ENCODE peak calls at places on chromosome 11, in six cellular contexts. Z is endothelial cell of umbilical vein, C is ovary, O is esophagus squamous epithelium, M is upper lobe of right lung, H is astrocyte of the cerebellum. Y is an unnamed sample.

GRCh38 chr11:92632510-92632909 is 336.9 kb upstream of the MTNR1B start:
- DNase-seq in H (no peak), O (no peak), Z (no peak), M (no peak), C (no peak), Y (no peak)

GRCh38 chr11:115496892-115497291 is 7.3 kb downstream of the CADM1 start:
- DNase-seq in C (no peak), O (no peak), H (no peak), M (no peak), Z (no peak), Y (no peak)

GRCh38 chr11:75265851-75266531 is 25.4 kb downstream of the TPBGL start:
- DNase-seq in C (peak), O (no peak), H (no peak), Z (no peak), M (peak), Y (no peak)

GRCh38 chr11:10486161-10486840 is 31.2 kb downstream of the AMPD3 start:
- DNase-seq in C (no peak), M (no peak), H (no peak), Z (no peak), O (no peak), Y (no peak)

GRCh38 chr11:44424841-44425240 is 114.9 kb upstream of the ALX4 start:
- DNase-seq in H (no peak), C (no peak), M (no peak), Z (no peak), O (no peak), Y (no peak)

GRCh38 chr11:22234743-22235142 is 41.9 kb downstream of the ANO5 start:
- DNase-seq in C (no peak), Z (no peak), H (no peak), O (no peak), M (no peak), Y (no peak)

GRCh38 chr11:65078151-65078550 is 5.7 kb downstream of the CDCA5 start:
- DNase-seq in O (no peak), H (no peak), M (peak), Z (peak), C (no peak), Y (peak)

GRCh38 chr11:8363924-8364323 is 100.2 kb upstream of the LMO1 start:
- DNase-seq in M (peak), H (no peak), Z (no peak), C (no peak), O (no peak), Y (no peak)

GRCh38 chr11:100753562-100753961 is 66.5 kb downstream of the ARHGAP42 start:
- DNase-seq in M (no peak), C (no peak), H (no peak), Z (no peak), O (no peak), Y (no peak)

GRCh38 chr11:36431429-36432092 is 78.5 kb downstream of the TRAF6 start:
- DNase-seq in M (no peak), H (peak), O (no peak), Z (peak), C (peak), Y (peak)

GRCh38 chr11:33371049-33371448 is 113.9 kb downstream of the HIPK3 start:
- DNase-seq in O (no peak), Z (no peak), H (no peak), C (no peak), M (no peak), Y (no peak)

GRCh38 chr11:47566166-47566546 is 757 bp downstream of the PTPMT1 start:
- DNase-seq in H (no peak), C (no peak), M (no peak), Z (no peak), O (no peak), Y (no peak)

GRCh38 chr11:58730507-58731089 is 1.1 kb downstream of the GLYAT start:
- DNase-seq in Z (no peak), M (no peak), C (no peak), H (no peak), O (no peak), Y (no peak)

GRCh38 chr11:119504366-119504765 is 81.4 kb upstream of the THY1 start:
- DNase-seq in H (no peak), Z (no peak), M (no peak), C (no peak), O (no peak), Y (no peak)

GRCh38 chr11:110362916-110363574 is 66.6 kb upstream of the RDX start:
- DNase-seq in O (no peak), C (no peak), Z (peak), H (no peak), M (no peak), Y (no peak)

GRCh38 chr11:47858169-47858543 is 10.0 kb upstream of the NUP160 start:
- DNase-seq in C (no peak), M (no peak), H (peak), Z (peak), O (no peak), Y (peak)

GRCh38 chr11:130940706-130941105 is 24.4 kb upstream of the SNX19 start:
- DNase-seq in M (no peak), C (no peak), O (no peak), H (no peak), Z (no peak), Y (no peak)

GRCh38 chr11:1119282-1120146 is 38.2 kb upstream of the MUC5AC start:
- DNase-seq in O (no peak), M (peak), Z (no peak), H (no peak), C (no peak), Y (no peak)

GRCh38 chr11:65278351-65278750 is 16.6 kb downstream of the POLA2 start:
- DNase-seq in C (no peak), O (no peak), H (no peak), Z (no peak), M (no peak), Y (no peak)

GRCh38 chr11:115724709-115725108 is 220.5 kb upstream of the CADM1 start:
- DNase-seq in Z (no peak), M (no peak), O (no peak), H (no peak), C (no peak), Y (peak)

GRCh38 chr11:35623708-35624168 is 5.5 kb downstream of the FJX1 start:
- DNase-seq in M (no peak), O (no peak), Z (peak), H (peak), C (no peak), Y (peak)

GRCh38 chr11:118746988-118747585 is 43.9 kb downstream of the DDX6 start:
- DNase-seq in M (no peak), O (no peak), C (no peak), H (no peak), Z (no peak), Y (no peak)

GRCh38 chr11:98568011-98568410 is 452.7 kb upstream of the CNTN5 start:
- DNase-seq in C (no peak), H (peak), M (no peak), O (no peak), Z (no peak), Y (peak)

DNA sequence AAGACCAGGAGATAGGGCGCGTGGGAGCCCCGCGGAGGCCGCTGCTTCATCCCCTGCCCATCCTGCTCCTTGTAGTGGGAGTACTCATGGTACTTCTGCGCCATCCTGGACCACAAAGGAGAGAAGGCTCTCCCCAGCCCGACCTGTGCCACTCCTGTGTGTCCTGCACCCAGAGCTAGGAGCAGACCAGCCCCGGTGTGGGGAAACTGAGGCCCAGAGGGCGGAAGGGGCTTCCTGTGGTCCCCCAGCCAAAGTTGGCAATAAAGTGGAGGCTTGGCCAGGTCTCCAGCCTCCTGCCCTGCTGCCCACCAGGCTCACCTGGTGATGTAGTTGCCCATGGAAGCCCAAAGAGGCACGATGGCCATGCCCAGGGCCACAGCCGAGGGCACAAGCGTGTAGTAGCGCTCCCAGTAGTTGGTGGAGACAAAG is 4.7 kb downstream of the UNC93B1 start:
- DNase-seq in O (no peak), Z (no peak), M (peak), H (no peak), C (no peak), Y (no peak)
- H3K4me3 ChIP-seq in O (no peak), Z (no peak), M (no peak), H (no peak), C (no peak), Y (no peak)

DNA sequence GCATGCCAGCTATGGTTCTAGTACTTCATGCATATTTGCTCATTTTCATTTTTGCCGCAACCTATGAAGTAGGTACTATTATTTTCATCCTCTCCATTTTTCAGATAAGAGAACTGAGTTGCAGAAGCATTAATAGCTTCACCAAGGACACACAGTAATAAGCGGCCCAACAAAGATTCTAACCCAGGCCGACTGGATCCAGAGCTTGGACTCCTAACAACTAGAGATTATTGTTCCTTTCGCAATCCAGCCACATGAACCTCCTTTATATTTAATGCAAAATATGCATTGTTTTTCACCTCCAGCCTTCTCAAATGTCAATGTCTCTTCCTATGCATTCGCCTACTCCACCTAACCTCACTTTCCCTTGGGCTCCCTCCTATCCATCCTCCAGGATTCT is 148.3 kb downstream of the CCDC34 start:
- DNase-seq in O (no peak), C (no peak), H (no peak), M (no peak), Z (no peak), Y (no peak)
- H3K4me3 ChIP-seq in O (no peak), C (no peak), H (no peak), M (no peak), Z (no peak), Y (no peak)

GRCh38 chr11:88175004-88175706 is at the start of gene RAB38:
- DNase-seq in H (no peak), C (peak), Z (no peak), M (peak), O (no peak), Y (peak)
- H3K4me3 ChIP-seq in H (peak), C (peak), Z (peak), M (peak), O (peak), Y (peak)

GRCh38 chr11:66857927-66858185 is 992 bp downstream of the LRFN4 start:
- DNase-seq in C (no peak), Z (no peak), M (no peak), O (no peak), H (no peak), Y (no peak)
- H3K4me3 ChIP-seq in C (no peak), Z (no peak), M (no peak), O (no peak), H (peak), Y (peak)

DNA sequence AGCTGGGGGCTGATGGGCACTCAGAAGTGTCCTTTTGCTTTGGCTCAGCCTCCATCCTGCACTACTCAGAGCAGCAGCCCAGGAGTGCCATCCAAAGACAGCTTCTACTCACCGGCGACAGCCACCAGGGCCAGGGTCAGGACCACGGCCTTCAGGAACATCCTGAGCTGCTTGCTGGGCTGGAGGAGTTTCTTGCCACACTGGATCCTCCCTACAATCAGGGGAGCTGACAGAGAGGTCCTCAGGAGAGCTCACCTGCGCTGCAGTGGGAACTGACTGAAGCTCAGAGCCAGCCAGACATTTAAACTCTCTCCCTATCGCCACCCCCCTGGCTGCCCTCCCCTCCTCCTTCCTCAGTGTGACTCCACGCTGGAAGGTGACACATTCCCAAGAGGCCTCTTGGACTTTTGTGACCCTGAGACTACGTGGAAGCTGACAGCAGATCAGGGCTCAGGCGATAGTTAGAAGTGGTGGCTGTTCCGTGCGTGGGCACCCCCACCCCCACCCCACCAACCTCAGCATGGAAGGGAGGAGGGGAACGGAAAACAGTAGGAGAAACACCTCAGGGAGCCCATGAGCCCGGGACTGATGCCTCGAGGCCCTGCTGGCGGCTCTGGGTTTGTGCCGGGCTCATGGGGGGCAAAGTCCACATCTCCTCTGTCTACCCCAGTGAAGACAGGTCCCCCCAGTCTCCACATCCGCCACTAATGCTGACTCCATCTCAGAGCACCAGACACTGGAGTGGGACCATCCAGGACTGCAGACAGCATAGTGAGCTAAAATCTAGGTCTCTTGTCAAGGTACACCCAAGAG is at the start of gene APOA4:
- DNase-seq in O (no peak), H (no peak), Z (no peak), M (no peak), C (no peak), Y (no peak)
- H3K4me3 ChIP-seq in O (no peak), H (no peak), Z (no peak), M (no peak), C (no peak), Y (no peak)